ENCODE peak calls at places on chromosome 20, in six cellular contexts. J, B, D, H, V and N are unnamed samples.

GRCh38 chr20:57772349-57772964 is 62.6 kb upstream of the PMEPA1 start:
- DNase-seq in V (peak), D (no peak), B (no peak), J (no peak), H (no peak), N (no peak)

GRCh38 chr20:52972965-52973819 is 1.0 kb downstream of the TSHZ2 start:
- DNase-seq in V (peak), D (no peak), B (peak), J (peak), H (no peak), N (no peak)

GRCh38 chr20:5400164-5400762 is 83.5 kb upstream of the PROKR2 start:
- DNase-seq in J (no peak), V (no peak), H (no peak), B (no peak), D (peak), N (peak)

GRCh38 chr20:21162631-21163030 is 36.7 kb downstream of the KIZ start:
- DNase-seq in B (no peak), D (no peak), V (no peak), J (no peak), H (no peak), N (no peak)

GRCh38 chr20:38198238-38198861 is 33.3 kb upstream of the TGM2 start:
- DNase-seq in H (no peak), V (no peak), B (no peak), J (no peak), D (no peak), N (peak)

GRCh38 chr20:64056889-64057627 is 5.9 kb upstream of the TCEA2 start:
- DNase-seq in J (no peak), B (no peak), H (no peak), D (peak), V (no peak), N (no peak)

GRCh38 chr20:4303136-4303535 is 287.8 kb upstream of the RNF24 start:
- DNase-seq in V (no peak), J (no peak), H (no peak), D (no peak), B (no peak), N (no peak)

GRCh38 chr20:51562334-51563140 is 20.0 kb upstream of the NFATC2 start:
- DNase-seq in V (no peak), H (no peak), B (peak), D (no peak), J (peak), N (no peak)

GRCh38 chr20:38307371-38308046 is 3.6 kb downstream of the BPI start:
- DNase-seq in J (no peak), H (no peak), V (no peak), B (no peak), D (no peak), N (no peak)

GRCh38 chr20:19812056-19812455 is 54.0 kb downstream of the RIN2 start:
- DNase-seq in V (no peak), B (no peak), J (no peak), H (no peak), D (no peak), N (no peak)

GRCh38 chr20:60138263-60139127 is 180.3 kb downstream of the CDH26 start:
- DNase-seq in V (peak), B (peak), H (no peak), J (peak), D (no peak), N (no peak)

GRCh38 chr20:62832951-62833391 is 16.1 kb downstream of the COL9A3 start:
- DNase-seq in B (peak), D (peak), V (no peak), H (peak), J (no peak), N (no peak)

GRCh38 chr20:53294804-53295203 is 298.8 kb downstream of the ZNF217 start:
- DNase-seq in D (no peak), J (no peak), B (no peak), H (no peak), V (no peak), N (no peak)

GRCh38 chr20:32007787-32008616 is 2.2 kb upstream of the CCM2L start:
- DNase-seq in V (no peak), J (no peak), B (peak), D (no peak), H (no peak), N (no peak)

GRCh38 chr20:63208346-63208924 is 7.5 kb downstream of the YTHDF1 start:
- DNase-seq in B (no peak), J (no peak), D (no peak), H (no peak), V (no peak), N (no peak)

GRCh38 chr20:32067234-32067821 is 15.3 kb downstream of the HCK start:
- DNase-seq in D (no peak), V (no peak), H (peak), B (no peak), J (no peak), N (peak)

GRCh38 chr20:64133951-64134407 is 26.6 kb upstream of the NPBWR2 start:
- DNase-seq in H (no peak), V (no peak), J (no peak), B (no peak), D (peak), N (no peak)

GRCh38 chr20:2761885-2762284 is 38.5 kb downstream of the CPXM1 start:
- DNase-seq in D (no peak), B (no peak), J (no peak), V (no peak), H (no peak), N (no peak)

GRCh38 chr20:41669708-41670263 is 51.6 kb upstream of the CHD6 start:
- DNase-seq in J (no peak), B (no peak), D (no peak), H (no peak), V (no peak), N (peak)

GRCh38 chr20:45970646-45971424 is 1.2 kb downstream of the ZNF335 start:
- DNase-seq in V (no peak), H (no peak), B (no peak), J (no peak), D (peak), N (peak)

GRCh38 chr20:15310361-15310760 is 972.9 kb upstream of the FLRT3 start:
- DNase-seq in H (peak), D (no peak), B (no peak), J (no peak), V (no peak), N (peak)